ENCODE peak calls at places on chromosomes 6 and 20, in five cellular contexts. D is right lobe of liver, K is ovary, J is testis, X is gastrocnemius medialis. N is an unnamed sample.

GRCh38 chr20:48789185-48789668 is 38.6 kb downstream of the PREX1 start:
- DNase-seq in D (no peak), K (no peak), J (no peak), X (no peak), N (no peak)

GRCh38 chr20:36975085-36975829 is 23.7 kb upstream of the SAMHD1 start:
- DNase-seq in D (no peak), K (no peak), J (no peak), X (no peak), N (no peak)

GRCh38 chr6:119587537-119587936 is 238.0 kb upstream of the MAN1A1 start:
- DNase-seq in D (no peak), K (no peak), J (no peak), X (no peak), N (no peak)

GRCh38 chr6:106084973-106085686 is 1.0 kb upstream of the PRDM1 start:
- DNase-seq in D (no peak), K (no peak), J (no peak), X (no peak), N (no peak)

GRCh38 chr6:137261393-137262154 is 42.4 kb upstream of the IFNGR1 start:
- DNase-seq in D (no peak), K (no peak), J (no peak), X (no peak), N (no peak)

GRCh38 chr6:26299286-26300042 is 65.5 kb upstream of the BTN3A2 start:
- DNase-seq in D (no peak), K (no peak), J (no peak), X (no peak), N (no peak)

GRCh38 chr6:129849456-129849855 is 11.7 kb downstream of the TMEM244 start:
- DNase-seq in D (no peak), K (no peak), J (no peak), X (no peak), N (no peak)

GRCh38 chr20:13322198-13322597 is 101.1 kb downstream of the ISM1 start:
- DNase-seq in D (no peak), K (no peak), J (no peak), X (peak), N (no peak)

GRCh38 chr6:73290435-73290834 is 27.4 kb upstream of the KHDC1 start:
- DNase-seq in D (no peak), K (no peak), J (no peak), X (no peak), N (no peak)

GRCh38 chr6:53979468-53980067 is 131.7 kb upstream of the MLIP start:
- DNase-seq in D (no peak), K (no peak), J (peak), X (no peak), N (no peak)

GRCh38 chr20:40291483-40291882 is 397.6 kb downstream of the MAFB start:
- DNase-seq in D (no peak), K (no peak), J (no peak), X (no peak), N (no peak)

GRCh38 chr20:59812286-59813125 is 120.9 kb downstream of the SYCP2 start:
- DNase-seq in D (no peak), K (no peak), J (peak), X (no peak), N (peak)

GRCh38 chr20:50023116-50023802 is 40.5 kb downstream of the SNAI1 start:
- DNase-seq in D (no peak), K (no peak), J (no peak), X (no peak), N (no peak)

GRCh38 chr6:320351-321157 is 28.3 kb downstream of the DUSP22 start:
- DNase-seq in D (no peak), K (no peak), J (no peak), X (no peak), N (no peak)

GRCh38 chr20:25739615-25740320 is 43.1 kb upstream of the ZNF337 start:
- DNase-seq in D (no peak), K (no peak), J (no peak), X (no peak), N (no peak)

GRCh38 chr6:44126320-44127149 is 717 bp downstream of the MRPL14 start:
- DNase-seq in D (peak), K (peak), J (peak), X (peak), N (peak)
- TF ChIP-seq POLR2A in D (peak), K (no peak), J (no peak), X (peak), N (no peak)

DNA sequence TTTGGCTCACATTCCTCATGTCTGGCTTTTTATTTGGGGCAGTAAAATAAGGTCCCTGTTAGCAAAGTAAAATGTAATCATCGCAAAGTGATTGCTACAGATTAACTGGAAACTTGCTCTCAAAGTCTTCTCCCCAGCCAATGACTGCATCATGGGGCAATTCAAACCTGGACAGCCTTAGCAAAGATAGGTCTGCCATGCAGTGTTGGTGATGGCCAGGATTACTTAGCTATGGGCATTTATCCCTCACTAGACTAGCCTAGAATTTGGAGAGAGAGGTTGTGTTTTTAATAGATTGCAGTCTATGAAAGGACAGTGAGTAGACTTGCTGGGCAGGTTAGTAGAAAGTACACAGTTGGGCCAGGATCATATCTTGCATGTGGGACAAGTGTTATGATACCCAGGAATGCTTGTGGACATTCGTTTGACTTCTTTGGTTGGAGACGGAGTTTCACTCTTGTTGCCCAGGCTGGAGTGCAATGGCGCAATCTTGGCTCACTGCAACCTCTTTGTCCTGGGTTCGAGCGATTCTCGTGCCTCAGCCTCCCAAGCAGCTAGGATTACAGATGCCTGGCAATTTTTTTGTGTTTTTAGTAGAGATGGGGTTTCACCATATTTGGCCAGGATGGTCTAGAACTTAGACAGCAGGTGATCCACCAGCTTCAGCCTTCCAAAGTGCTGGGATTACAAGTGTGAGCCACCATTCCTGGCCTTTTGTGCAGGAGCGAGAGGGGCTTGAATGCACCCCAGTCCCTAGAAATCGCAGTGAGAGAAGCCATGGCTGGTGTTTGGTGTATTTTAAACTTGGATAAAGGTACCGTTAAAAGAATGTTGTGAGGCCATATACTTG is 3.4 kb downstream of the RPS12 start:
- DNase-seq in D (no peak), K (no peak), J (no peak), X (no peak), N (no peak)
- TF ChIP-seq POLR2A in D (no peak), K (no peak), J (no peak), X (no peak), N (no peak)

GRCh38 chr6:15061176-15061575 is 184.7 kb upstream of the JARID2 start:
- DNase-seq in D (no peak), K (no peak), J (no peak), X (peak), N (no peak)

GRCh38 chr6:15061908-15062307 is 184.0 kb upstream of the JARID2 start:
- DNase-seq in D (no peak), K (no peak), J (no peak), X (no peak), N (no peak)

GRCh38 chr6:15063253-15063853 is 182.5 kb upstream of the JARID2 start:
- DNase-seq in D (peak), K (no peak), J (peak), X (peak), N (no peak)

GRCh38 chr6:15062311-15063252 is 183.3 kb upstream of the JARID2 start:
- DNase-seq in D (no peak), K (no peak), J (no peak), X (peak), N (no peak)

GRCh38 chr6:15058200-15059070 is 187.4 kb upstream of the JARID2 start:
- DNase-seq in D (no peak), K (no peak), J (no peak), X (no peak), N (no peak)
- TF ChIP-seq POLR2A in D (no peak), K (no peak), J (no peak), X (no peak), N (no peak)

DNA sequence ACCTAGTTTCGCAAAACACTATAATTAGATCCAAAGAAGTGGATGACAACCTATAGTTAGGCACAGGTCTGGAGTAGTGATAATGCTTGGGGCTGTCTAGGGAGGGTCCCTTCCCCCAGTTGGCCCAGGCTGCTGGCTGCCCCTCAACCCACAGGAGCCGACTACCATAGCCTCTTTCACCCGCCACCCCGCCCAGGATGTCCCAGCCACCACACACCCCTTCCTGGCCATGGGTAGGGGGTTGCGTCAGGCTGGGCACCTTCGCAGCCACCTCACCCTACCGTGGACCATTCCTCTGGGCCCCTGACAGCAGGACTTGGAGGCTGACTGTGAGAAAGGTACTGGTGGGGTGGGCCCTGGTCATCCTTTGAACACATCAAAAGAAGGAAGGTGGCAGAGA is 8.5 kb downstream of the TFEB start:
- DNase-seq in D (no peak), K (no peak), J (no peak), X (no peak), N (peak)
- TF ChIP-seq POLR2A in D (no peak), K (no peak), J (no peak), X (no peak), N (no peak)

DNA sequence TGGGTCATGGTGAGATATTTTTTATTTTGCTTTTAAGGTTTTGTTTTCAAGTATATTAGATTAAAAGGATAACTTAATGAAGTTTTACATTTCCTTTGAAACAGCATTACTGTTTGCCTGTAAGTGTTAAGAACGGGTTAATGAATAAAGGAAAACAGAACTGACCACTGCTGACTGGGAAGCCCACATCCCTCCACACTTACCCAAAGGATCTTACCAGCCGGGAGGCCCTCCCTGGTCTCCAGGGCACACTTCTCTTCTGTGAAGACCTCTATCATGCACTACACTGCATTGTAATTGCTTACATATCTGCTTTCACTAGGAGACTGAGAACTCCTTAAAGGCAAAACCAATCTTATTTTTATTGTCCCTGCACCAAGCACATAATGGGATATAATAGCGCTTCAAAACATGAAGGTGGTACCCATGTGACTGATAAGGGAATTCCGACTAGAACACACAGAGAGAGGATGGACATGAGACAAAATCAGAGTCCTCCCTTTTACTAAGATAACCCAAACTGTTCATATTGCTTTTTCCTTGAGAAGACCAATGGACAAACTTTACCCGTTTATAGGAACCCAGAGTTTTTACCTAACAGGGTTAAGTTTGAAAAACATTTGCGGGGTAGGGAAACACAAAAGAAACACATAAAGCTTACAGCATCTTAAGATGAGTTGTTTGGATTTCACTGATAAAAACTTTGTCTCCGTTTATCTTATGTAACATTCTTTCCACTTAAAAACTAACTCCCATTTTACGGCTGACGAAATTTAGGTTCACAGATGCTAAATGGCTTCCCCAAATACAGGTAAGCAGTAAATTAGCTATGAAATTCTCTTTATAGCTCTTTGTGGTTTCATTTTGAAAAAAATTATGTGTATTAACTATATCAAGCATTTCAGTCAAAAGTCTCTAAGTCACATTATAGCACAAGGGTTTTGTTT is 8.7 kb downstream of the EZR start:
- DNase-seq in D (no peak), K (no peak), J (no peak), X (no peak), N (no peak)
- TF ChIP-seq POLR2A in D (no peak), K (no peak), J (no peak), X (no peak), N (no peak)

GRCh38 chr20:64074963-64075362 is 4.4 kb downstream of the RGS19 start:
- DNase-seq in D (no peak), K (no peak), J (no peak), X (no peak), N (no peak)

GRCh38 chr20:64077094-64077493 is 2.2 kb downstream of the RGS19 start:
- DNase-seq in D (no peak), K (no peak), J (no peak), X (no peak), N (no peak)

GRCh38 chr20:64077541-64077875 is 1.8 kb downstream of the RGS19 start:
- DNase-seq in D (no peak), K (no peak), J (no peak), X (no peak), N (no peak)

GRCh38 chr20:64075556-64075955 is 3.8 kb downstream of the RGS19 start:
- DNase-seq in D (no peak), K (no peak), J (no peak), X (no peak), N (no peak)

GRCh38 chr20:64076061-64076997 is 3.0 kb downstream of the RGS19 start:
- DNase-seq in D (no peak), K (no peak), J (no peak), X (no peak), N (no peak)
- TF ChIP-seq POLR2A in D (no peak), K (no peak), J (no peak), X (no peak), N (no peak)

GRCh38 chr6:109002100-109002697 is 92.4 kb downstream of the SESN1 start:
- DNase-seq in D (no peak), K (no peak), J (no peak), X (peak), N (peak)
- TF ChIP-seq POLR2A in D (no peak), K (peak), J (no peak), X (peak), N (no peak)

GRCh38 chr20:51375561-51375960 is 167.0 kb downstream of the NFATC2 start:
- DNase-seq in D (no peak), K (no peak), J (no peak), X (no peak), N (no peak)

GRCh38 chr20:51377132-51377531 is 165.4 kb downstream of the NFATC2 start:
- DNase-seq in D (no peak), K (no peak), J (no peak), X (no peak), N (no peak)

GRCh38 chr20:51374961-51375360 is 167.6 kb downstream of the NFATC2 start:
- DNase-seq in D (no peak), K (no peak), J (no peak), X (no peak), N (no peak)

GRCh38 chr20:51373713-51374481 is 168.6 kb downstream of the NFATC2 start:
- DNase-seq in D (no peak), K (no peak), J (peak), X (no peak), N (no peak)

DNA sequence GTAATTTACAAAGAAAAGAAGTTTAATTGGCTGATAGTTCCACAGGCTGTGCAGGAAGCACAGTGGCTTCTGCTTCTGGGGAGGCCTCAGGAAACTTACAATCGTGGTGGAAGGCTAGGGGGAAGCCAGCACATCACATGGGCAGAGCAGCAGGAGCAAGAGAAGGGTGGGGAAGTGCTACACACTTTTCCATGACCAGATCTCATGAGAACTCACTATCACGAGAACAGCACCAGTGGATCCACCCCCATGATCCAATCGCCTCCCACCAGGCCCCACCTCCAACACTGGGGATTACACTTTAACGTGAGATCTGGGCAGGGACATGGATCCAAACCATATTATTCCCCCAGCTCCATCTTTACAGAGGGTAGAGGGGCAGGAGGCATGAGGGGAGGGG is 166.4 kb downstream of the NFATC2 start:
- DNase-seq in D (no peak), K (no peak), J (no peak), X (no peak), N (no peak)
- TF ChIP-seq POLR2A in D (no peak), K (no peak), J (no peak), X (no peak), N (no peak)